ENCODE peak calls at places on chromosomes 13 and 19, in ten cellular contexts. One of them, this sample, is unnamed.

GRCh38 chr19:3007975-3008374 is 21.1 kb downstream of the TLE2 start:
- DNase-seq in stomach: no peak
- DNase-seq in ovary: no peak
- DNase-seq in A549: no peak
- DNase-seq in tibial nerve: no peak
- DNase-seq in sigmoid colon: no peak
- DNase-seq in SK-N-SH: no peak
- DNase-seq in transverse colon: no peak
- DNase-seq in K562: no peak
- DNase-seq in GM12878: no peak
- DNase-seq in this sample: no peak

GRCh38 chr19:13888281-13888680 is 11.3 kb downstream of the NANOS3 start:
- DNase-seq in A549: no peak
- DNase-seq in sigmoid colon: no peak
- DNase-seq in stomach: no peak
- DNase-seq in GM12878: no peak
- DNase-seq in transverse colon: peak
- DNase-seq in tibial nerve: no peak
- DNase-seq in SK-N-SH: no peak
- DNase-seq in ovary: no peak
- DNase-seq in K562: no peak
- DNase-seq in this sample: no peak

GRCh38 chr19:13146763-13147563 is 3.2 kb downstream of the STX10 start:
- DNase-seq in sigmoid colon: no peak
- DNase-seq in ovary: no peak
- DNase-seq in stomach: peak
- DNase-seq in tibial nerve: no peak
- DNase-seq in transverse colon: peak
- DNase-seq in A549: peak
- DNase-seq in GM12878: no peak
- DNase-seq in SK-N-SH: peak
- DNase-seq in K562: no peak
- DNase-seq in this sample: no peak

GRCh38 chr13:76000131-76000530 is 364.0 kb downstream of the LMO7 start:
- DNase-seq in sigmoid colon: no peak
- DNase-seq in transverse colon: no peak
- DNase-seq in GM12878: no peak
- DNase-seq in K562: no peak
- DNase-seq in A549: no peak
- DNase-seq in ovary: no peak
- DNase-seq in SK-N-SH: no peak
- DNase-seq in tibial nerve: no peak
- DNase-seq in stomach: no peak
- DNase-seq in this sample: no peak

GRCh38 chr13:96141032-96141431 is 51.1 kb downstream of the HS6ST3 start:
- DNase-seq in transverse colon: no peak
- DNase-seq in stomach: no peak
- DNase-seq in A549: peak
- DNase-seq in K562: no peak
- DNase-seq in GM12878: no peak
- DNase-seq in sigmoid colon: no peak
- DNase-seq in SK-N-SH: no peak
- DNase-seq in ovary: no peak
- DNase-seq in tibial nerve: no peak
- DNase-seq in this sample: no peak

GRCh38 chr19:16463991-16464575 is 7.7 kb downstream of the EPS15L1 start:
- DNase-seq in transverse colon: no peak
- DNase-seq in K562: no peak
- DNase-seq in A549: no peak
- DNase-seq in ovary: no peak
- DNase-seq in stomach: no peak
- DNase-seq in tibial nerve: no peak
- DNase-seq in SK-N-SH: peak
- DNase-seq in sigmoid colon: no peak
- DNase-seq in GM12878: no peak
- DNase-seq in this sample: no peak

GRCh38 chr13:36530050-36530789 is 97.9 kb downstream of the CCNA1 start:
- DNase-seq in sigmoid colon: no peak
- DNase-seq in A549: no peak
- DNase-seq in K562: no peak
- DNase-seq in SK-N-SH: no peak
- DNase-seq in stomach: no peak
- DNase-seq in ovary: no peak
- DNase-seq in GM12878: no peak
- DNase-seq in transverse colon: no peak
- DNase-seq in tibial nerve: no peak
- DNase-seq in this sample: peak

GRCh38 chr13:32737111-32737571 is 150.9 kb downstream of the PDS5B start:
- DNase-seq in stomach: no peak
- DNase-seq in SK-N-SH: no peak
- DNase-seq in ovary: no peak
- DNase-seq in K562: no peak
- DNase-seq in A549: no peak
- DNase-seq in transverse colon: no peak
- DNase-seq in sigmoid colon: no peak
- DNase-seq in tibial nerve: no peak
- DNase-seq in GM12878: peak
- DNase-seq in this sample: no peak

GRCh38 chr19:35936738-35937268 is 629 bp downstream of the LRFN3 start:
- DNase-seq in K562: no peak
- DNase-seq in A549: no peak
- DNase-seq in transverse colon: no peak
- DNase-seq in tibial nerve: no peak
- DNase-seq in stomach: no peak
- DNase-seq in GM12878: no peak
- DNase-seq in sigmoid colon: no peak
- DNase-seq in ovary: no peak
- DNase-seq in SK-N-SH: no peak
- DNase-seq in this sample: no peak

GRCh38 chr13:43245374-43245964 is 222.1 kb downstream of the DNAJC15 start:
- DNase-seq in K562: no peak
- DNase-seq in SK-N-SH: no peak
- DNase-seq in transverse colon: no peak
- DNase-seq in GM12878: no peak
- DNase-seq in tibial nerve: no peak
- DNase-seq in sigmoid colon: no peak
- DNase-seq in stomach: no peak
- DNase-seq in A549: no peak
- DNase-seq in ovary: no peak
- DNase-seq in this sample: peak

GRCh38 chr13:72745260-72745659 is 17.5 kb downstream of the BORA start:
- DNase-seq in K562: no peak
- DNase-seq in SK-N-SH: no peak
- DNase-seq in ovary: no peak
- DNase-seq in GM12878: no peak
- DNase-seq in stomach: no peak
- DNase-seq in transverse colon: no peak
- DNase-seq in sigmoid colon: no peak
- DNase-seq in tibial nerve: no peak
- DNase-seq in A549: no peak
- DNase-seq in this sample: no peak

GRCh38 chr13:30319703-30320102 is 12.4 kb upstream of the KATNAL1 start:
- DNase-seq in SK-N-SH: no peak
- DNase-seq in ovary: no peak
- DNase-seq in sigmoid colon: no peak
- DNase-seq in stomach: no peak
- DNase-seq in tibial nerve: no peak
- DNase-seq in transverse colon: no peak
- DNase-seq in GM12878: no peak
- DNase-seq in A549: no peak
- DNase-seq in K562: no peak
- DNase-seq in this sample: no peak

GRCh38 chr19:58382997-58383603 is 2.3 kb upstream of the ZNF837 start:
- DNase-seq in stomach: no peak
- DNase-seq in GM12878: no peak
- DNase-seq in ovary: no peak
- DNase-seq in transverse colon: no peak
- DNase-seq in tibial nerve: no peak
- DNase-seq in A549: no peak
- DNase-seq in K562: no peak
- DNase-seq in SK-N-SH: no peak
- DNase-seq in sigmoid colon: no peak
- DNase-seq in this sample: no peak

GRCh38 chr19:58380736-58381459 is at the start of gene ZNF837:
- DNase-seq in GM12878: peak
- DNase-seq in transverse colon: peak
- DNase-seq in ovary: peak
- DNase-seq in tibial nerve: peak
- DNase-seq in sigmoid colon: peak
- DNase-seq in A549: peak
- DNase-seq in SK-N-SH: peak
- DNase-seq in K562: peak
- DNase-seq in stomach: peak
- DNase-seq in this sample: peak

GRCh38 chr19:58381460-58382220 is 810 bp upstream of the ZNF837 start:
- DNase-seq in GM12878: no peak
- DNase-seq in sigmoid colon: no peak
- DNase-seq in transverse colon: no peak
- DNase-seq in K562: no peak
- DNase-seq in tibial nerve: no peak
- DNase-seq in ovary: no peak
- DNase-seq in A549: no peak
- DNase-seq in stomach: no peak
- DNase-seq in SK-N-SH: no peak
- DNase-seq in this sample: no peak

GRCh38 chr19:58379276-58379675 is 1.6 kb downstream of the ZNF837 start:
- DNase-seq in ovary: no peak
- DNase-seq in transverse colon: no peak
- DNase-seq in A549: no peak
- DNase-seq in GM12878: no peak
- DNase-seq in stomach: no peak
- DNase-seq in K562: no peak
- DNase-seq in sigmoid colon: no peak
- DNase-seq in SK-N-SH: no peak
- DNase-seq in tibial nerve: no peak
- DNase-seq in this sample: no peak

DNA sequence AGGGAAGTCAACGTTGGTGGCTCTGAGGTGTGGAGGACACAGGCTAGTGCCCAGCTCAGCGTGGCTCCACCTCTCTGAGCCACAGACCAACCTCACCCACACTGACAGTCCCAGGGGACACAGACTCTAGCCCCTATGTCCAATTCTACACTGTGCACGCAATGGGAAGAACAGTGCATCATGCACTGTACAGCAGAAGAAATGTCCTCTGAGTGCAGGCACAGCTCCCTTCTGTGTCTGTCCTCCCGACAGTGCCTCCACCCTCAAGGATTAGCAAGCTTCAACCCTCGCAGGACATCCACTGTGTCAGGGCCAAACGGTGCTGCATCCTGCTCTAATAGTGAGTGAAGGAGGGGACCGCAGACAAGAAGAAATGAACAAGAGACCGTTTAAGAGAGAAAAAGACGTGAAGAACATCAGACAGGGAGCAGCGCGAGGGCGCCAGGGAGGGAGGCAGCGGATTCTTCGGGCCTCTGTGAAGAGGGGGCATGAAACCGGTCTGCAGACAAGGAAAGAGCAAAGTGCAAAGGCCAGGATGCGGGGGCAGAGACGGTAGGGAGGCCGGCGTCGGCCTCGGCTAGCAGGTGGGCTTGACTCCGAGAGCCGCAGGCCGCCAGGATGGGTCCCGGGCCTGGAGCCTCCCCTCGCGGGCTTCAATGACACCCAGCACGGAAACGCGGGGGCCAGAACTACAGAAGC is 644 bp downstream of the ZNF837 start:
- DNase-seq in sigmoid colon: no peak
- DNase-seq in SK-N-SH: no peak
- DNase-seq in stomach: no peak
- DNase-seq in transverse colon: no peak
- DNase-seq in ovary: no peak
- DNase-seq in GM12878: no peak
- DNase-seq in K562: no peak
- DNase-seq in A549: no peak
- DNase-seq in tibial nerve: no peak
- DNase-seq in this sample: no peak
- TF ChIP-seq EP300 in sigmoid colon: no peak
- TF ChIP-seq EP300 in SK-N-SH: no peak
- TF ChIP-seq EP300 in stomach: no peak
- TF ChIP-seq EP300 in transverse colon: no peak
- TF ChIP-seq EP300 in ovary: no peak
- TF ChIP-seq EP300 in GM12878: no peak
- TF ChIP-seq EP300 in K562: no peak
- TF ChIP-seq EP300 in A549: no peak
- TF ChIP-seq EP300 in tibial nerve: peak
- TF ChIP-seq EP300 in this sample: no peak

GRCh38 chr19:800360-801029 is 3.2 kb downstream of the PTBP1 start:
- DNase-seq in sigmoid colon: no peak
- DNase-seq in tibial nerve: no peak
- DNase-seq in stomach: peak
- DNase-seq in transverse colon: peak
- DNase-seq in SK-N-SH: peak
- DNase-seq in ovary: peak
- DNase-seq in GM12878: no peak
- DNase-seq in K562: no peak
- DNase-seq in A549: no peak
- DNase-seq in this sample: no peak
- H3K4me3 ChIP-seq in sigmoid colon: peak
- H3K4me3 ChIP-seq in tibial nerve: no peak
- H3K4me3 ChIP-seq in stomach: peak
- H3K4me3 ChIP-seq in transverse colon: peak
- H3K4me3 ChIP-seq in SK-N-SH: peak
- H3K4me3 ChIP-seq in ovary: no peak
- H3K4me3 ChIP-seq in GM12878: peak
- H3K4me3 ChIP-seq in K562: peak
- H3K4me3 ChIP-seq in A549: peak
- H3K4me3 ChIP-seq in this sample: peak

GRCh38 chr19:44142014-44142523 is 715 bp downstream of the ZNF234 start:
- DNase-seq in GM12878: no peak
- DNase-seq in tibial nerve: no peak
- DNase-seq in stomach: no peak
- DNase-seq in SK-N-SH: no peak
- DNase-seq in K562: peak
- DNase-seq in sigmoid colon: no peak
- DNase-seq in ovary: no peak
- DNase-seq in A549: no peak
- DNase-seq in transverse colon: no peak
- DNase-seq in this sample: no peak

GRCh38 chr19:44141191-44142013 is at the start of gene ZNF234:
- DNase-seq in GM12878: peak
- DNase-seq in A549: peak
- DNase-seq in SK-N-SH: peak
- DNase-seq in tibial nerve: peak
- DNase-seq in transverse colon: peak
- DNase-seq in sigmoid colon: peak
- DNase-seq in ovary: peak
- DNase-seq in K562: peak
- DNase-seq in stomach: peak
- DNase-seq in this sample: peak
- TF ChIP-seq EP300 in GM12878: no peak
- TF ChIP-seq EP300 in A549: no peak
- TF ChIP-seq EP300 in SK-N-SH: no peak
- TF ChIP-seq EP300 in tibial nerve: no peak
- TF ChIP-seq EP300 in transverse colon: no peak
- TF ChIP-seq EP300 in sigmoid colon: no peak
- TF ChIP-seq EP300 in ovary: no peak
- TF ChIP-seq EP300 in K562: no peak
- TF ChIP-seq EP300 in stomach: no peak
- TF ChIP-seq EP300 in this sample: no peak

DNA sequence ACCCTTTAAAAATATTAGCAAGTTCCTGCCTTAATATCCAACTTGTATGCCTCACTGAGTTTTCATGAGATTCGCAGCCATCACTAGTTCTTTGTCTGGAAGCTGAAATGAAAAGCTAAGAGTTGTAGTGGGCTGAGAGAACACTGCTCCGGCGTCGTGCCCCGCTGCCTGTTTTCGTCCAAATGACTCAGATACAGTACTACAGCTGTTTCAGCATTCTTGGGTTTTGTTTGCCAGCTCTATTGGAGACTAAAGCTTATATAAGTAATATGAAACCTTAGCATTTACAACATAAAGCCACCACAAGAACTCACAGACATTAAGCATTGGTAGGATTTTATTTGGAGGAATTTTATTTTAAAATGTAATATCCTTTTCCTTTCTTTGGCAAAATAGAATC is 299.7 kb downstream of the DLEU7 start:
- DNase-seq in transverse colon: no peak
- DNase-seq in GM12878: no peak
- DNase-seq in A549: no peak
- DNase-seq in K562: no peak
- DNase-seq in stomach: no peak
- DNase-seq in tibial nerve: no peak
- DNase-seq in sigmoid colon: no peak
- DNase-seq in SK-N-SH: no peak
- DNase-seq in ovary: no peak
- DNase-seq in this sample: no peak
- H3K4me3 ChIP-seq in transverse colon: no peak
- H3K4me3 ChIP-seq in GM12878: no peak
- H3K4me3 ChIP-seq in A549: no peak
- H3K4me3 ChIP-seq in K562: no peak
- H3K4me3 ChIP-seq in stomach: no peak
- H3K4me3 ChIP-seq in tibial nerve: no peak
- H3K4me3 ChIP-seq in sigmoid colon: no peak
- H3K4me3 ChIP-seq in SK-N-SH: no peak
- H3K4me3 ChIP-seq in ovary: no peak
- H3K4me3 ChIP-seq in this sample: no peak

This sample was measured in esophagus muscularis mucosa.